ENCODE peak calls at places on chromosomes 11 and 22, in four cellular contexts. E is HCT116, T is K562, D is GM12878. L is an unnamed sample.

GRCh38 chr22:22462813-22463567 is 45.6 kb downstream of the ZNF280B start:
- DNase-seq in E (no peak), T (peak), D (no peak), L (no peak)

GRCh38 chr11:74157169-74157568 is 13.6 kb downstream of the C2CD3 start:
- DNase-seq in E (no peak), T (no peak), D (no peak), L (no peak)

GRCh38 chr11:69530278-69531070 is 49.0 kb downstream of the LINC01488 start:
- DNase-seq in E (no peak), T (no peak), D (no peak), L (no peak)

GRCh38 chr11:4044971-4045646 is 49.5 kb upstream of the RRM1 start:
- DNase-seq in E (no peak), T (no peak), D (no peak), L (no peak)

GRCh38 chr22:41939981-41940852 is 6.7 kb downstream of the CENPM start:
- DNase-seq in E (no peak), T (no peak), D (peak), L (no peak)

GRCh38 chr11:19606856-19607655 is 105.6 kb upstream of the NAV2 start:
- DNase-seq in E (no peak), T (no peak), D (no peak), L (no peak)

GRCh38 chr11:103736986-103737622 is 299.3 kb upstream of the DDI1 start:
- DNase-seq in E (no peak), T (no peak), D (no peak), L (no peak)

GRCh38 chr11:42770444-42771065 is 541.2 kb upstream of the API5 start:
- DNase-seq in E (no peak), T (peak), D (no peak), L (peak)

GRCh38 chr22:32745251-32745995 is 56.1 kb upstream of the TIMP3 start:
- DNase-seq in E (peak), T (no peak), D (no peak), L (peak)

GRCh38 chr11:75925785-75926164 is 110.8 kb downstream of the UVRAG start:
- DNase-seq in E (no peak), T (no peak), D (no peak), L (no peak)

GRCh38 chr11:35066783-35067476 is 72.0 kb upstream of the CD44 start:
- DNase-seq in E (no peak), T (no peak), D (no peak), L (no peak)

GRCh38 chr11:5204787-5205186 is 4.3 kb upstream of the OR51V1 start:
- DNase-seq in E (peak), T (peak), D (no peak), L (peak)

GRCh38 chr11:130979386-130979972 is 63.2 kb upstream of the SNX19 start:
- DNase-seq in E (no peak), T (no peak), D (no peak), L (no peak)

GRCh38 chr11:9002920-9003572 is 755 bp downstream of the NRIP3 start:
- DNase-seq in E (no peak), T (no peak), D (no peak), L (no peak)

GRCh38 chr11:70210051-70210501 is 7.0 kb downstream of the FADD start:
- DNase-seq in E (no peak), T (no peak), D (no peak), L (no peak)

GRCh38 chr11:36478700-36479329 is 31.3 kb downstream of the TRAF6 start:
- DNase-seq in E (peak), T (no peak), D (no peak), L (no peak)

GRCh38 chr22:30290679-30291333 is 1.5 kb upstream of the CASTOR1 start:
- DNase-seq in E (no peak), T (no peak), D (no peak), L (no peak)

GRCh38 chr11:35878736-35879135 is 65.1 kb upstream of the LDLRAD3 start:
- DNase-seq in E (no peak), T (no peak), D (no peak), L (no peak)

GRCh38 chr11:36953986-36954385 is 355.9 kb upstream of the RAG2 start:
- DNase-seq in E (no peak), T (no peak), D (no peak), L (no peak)

GRCh38 chr22:30940655-30941362 is 27.8 kb downstream of the MORC2 start:
- DNase-seq in E (no peak), T (no peak), D (no peak), L (no peak)

DNA sequence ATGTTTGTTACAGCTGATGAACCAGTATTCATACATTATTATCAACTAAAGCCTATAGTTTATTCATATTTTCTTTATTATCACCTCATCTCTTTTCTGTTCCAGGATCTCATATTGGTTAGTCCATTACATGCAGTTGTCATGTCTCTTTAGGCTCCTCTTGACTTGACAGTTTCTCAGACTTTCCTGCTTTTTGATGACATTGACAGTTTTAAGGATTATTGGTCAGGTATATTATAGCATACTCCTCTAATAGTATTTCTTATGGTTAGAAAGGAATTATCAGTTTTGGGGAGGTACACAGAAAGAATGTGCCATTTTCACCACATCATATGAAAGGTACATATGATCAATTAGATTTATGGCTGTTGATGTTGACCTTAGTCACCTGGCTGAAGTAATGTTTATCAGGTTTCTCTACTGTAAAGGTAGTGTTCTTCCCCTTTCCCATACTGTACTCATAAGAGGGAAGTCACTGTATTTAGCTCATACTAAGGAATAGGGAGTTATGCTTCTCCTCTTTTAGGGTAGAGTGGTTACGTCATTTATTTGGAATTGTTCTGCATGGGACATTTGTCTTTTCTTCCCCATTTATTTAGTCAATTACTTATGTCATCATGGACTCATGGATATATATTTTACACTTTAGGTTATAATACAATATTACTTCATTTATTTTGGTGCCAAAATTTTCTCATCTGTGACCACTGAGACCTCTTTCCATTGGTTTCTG is 9.4 kb upstream of the ANO3 start:
- DNase-seq in E (no peak), T (no peak), D (no peak), L (no peak)
- TF ChIP-seq EGR1 in E (no peak), T (no peak), D (no peak), L (no peak)

DNA sequence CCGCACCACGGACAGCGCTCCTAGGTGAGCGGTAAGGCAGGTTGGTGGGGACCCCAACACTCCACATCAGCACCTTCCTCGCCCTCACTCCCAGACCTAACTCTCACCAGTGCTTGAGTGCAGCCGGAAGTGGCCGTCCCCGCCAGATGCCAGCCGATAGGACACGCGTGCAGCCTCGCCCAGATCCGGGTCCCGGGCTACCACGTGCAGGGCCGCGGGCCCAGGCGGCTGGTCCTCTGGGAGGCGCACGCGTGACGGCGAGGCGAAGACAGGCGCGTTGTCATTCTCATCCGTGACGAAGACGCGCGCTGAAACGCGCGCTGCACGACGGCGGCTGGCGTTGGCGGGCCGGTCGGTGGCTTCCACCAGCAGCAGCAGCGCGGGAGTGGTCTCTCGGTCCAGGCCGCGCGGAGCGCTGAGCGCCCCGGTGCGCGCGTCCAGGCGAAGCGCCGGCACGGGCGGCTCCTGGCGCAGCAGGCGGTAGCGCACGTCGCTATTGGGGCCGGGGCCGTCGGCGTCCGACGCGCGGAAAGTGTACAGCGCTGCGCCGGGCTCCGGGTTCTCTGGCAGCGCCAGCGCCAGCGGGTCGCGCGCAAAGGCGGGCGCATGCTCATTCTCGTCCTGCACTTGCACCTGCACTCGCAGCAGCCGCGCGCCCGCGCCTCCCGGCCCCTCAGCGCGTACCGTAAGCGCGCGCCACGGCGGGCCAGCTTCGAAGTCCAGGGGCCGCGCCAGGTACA is 10.8 kb upstream of the TPP1 start:
- DNase-seq in E (no peak), T (no peak), D (no peak), L (no peak)
- TF ChIP-seq EGR1 in E (no peak), T (no peak), D (no peak), L (no peak)

GRCh38 chr11:56545531-56545930 is 2.5 kb upstream of the OR5M11 start:
- DNase-seq in E (no peak), T (no peak), D (no peak), L (no peak)

GRCh38 chr11:56543739-56544138 is 682 bp upstream of the OR5M11 start:
- DNase-seq in E (no peak), T (no peak), D (no peak), L (no peak)

GRCh38 chr11:56543157-56543556 is at the start of gene OR5M11:
- DNase-seq in E (no peak), T (no peak), D (no peak), L (no peak)
- TF ChIP-seq EGR1 in E (no peak), T (no peak), D (no peak), L (no peak)

GRCh38 chr11:126481303-126481680 is 125.8 kb downstream of the ST3GAL4 start:
- DNase-seq in E (no peak), T (no peak), D (no peak), L (no peak)
- TF ChIP-seq EGR1 in E (no peak), T (no peak), D (no peak), L (no peak)

GRCh38 chr11:12161137-12161536 is 50.7 kb downstream of the MICAL2 start:
- DNase-seq in E (no peak), T (no peak), D (no peak), L (no peak)

GRCh38 chr11:12160231-12160630 is 49.8 kb downstream of the MICAL2 start:
- DNase-seq in E (no peak), T (no peak), D (no peak), L (no peak)

GRCh38 chr11:12158926-12159325 is 48.5 kb downstream of the MICAL2 start:
- DNase-seq in E (no peak), T (no peak), D (no peak), L (no peak)

GRCh38 chr11:12160680-12161079 is 50.3 kb downstream of the MICAL2 start:
- DNase-seq in E (no peak), T (no peak), D (no peak), L (no peak)

GRCh38 chr11:12159351-12160099 is 49.1 kb downstream of the MICAL2 start:
- DNase-seq in E (no peak), T (no peak), D (no peak), L (no peak)
- TF ChIP-seq EGR1 in E (no peak), T (no peak), D (no peak), L (no peak)

GRCh38 chr11:123166095-123166559 is 28.9 kb downstream of the CLMP start:
- DNase-seq in E (no peak), T (no peak), D (no peak), L (peak)
- TF ChIP-seq EGR1 in E (no peak), T (no peak), D (no peak), L (no peak)

GRCh38 chr11:113896156-113896879 is 8.3 kb upstream of the HTR3B start:
- DNase-seq in E (peak), T (peak), D (no peak), L (no peak)
- TF ChIP-seq EGR1 in E (no peak), T (no peak), D (no peak), L (no peak)

DNA sequence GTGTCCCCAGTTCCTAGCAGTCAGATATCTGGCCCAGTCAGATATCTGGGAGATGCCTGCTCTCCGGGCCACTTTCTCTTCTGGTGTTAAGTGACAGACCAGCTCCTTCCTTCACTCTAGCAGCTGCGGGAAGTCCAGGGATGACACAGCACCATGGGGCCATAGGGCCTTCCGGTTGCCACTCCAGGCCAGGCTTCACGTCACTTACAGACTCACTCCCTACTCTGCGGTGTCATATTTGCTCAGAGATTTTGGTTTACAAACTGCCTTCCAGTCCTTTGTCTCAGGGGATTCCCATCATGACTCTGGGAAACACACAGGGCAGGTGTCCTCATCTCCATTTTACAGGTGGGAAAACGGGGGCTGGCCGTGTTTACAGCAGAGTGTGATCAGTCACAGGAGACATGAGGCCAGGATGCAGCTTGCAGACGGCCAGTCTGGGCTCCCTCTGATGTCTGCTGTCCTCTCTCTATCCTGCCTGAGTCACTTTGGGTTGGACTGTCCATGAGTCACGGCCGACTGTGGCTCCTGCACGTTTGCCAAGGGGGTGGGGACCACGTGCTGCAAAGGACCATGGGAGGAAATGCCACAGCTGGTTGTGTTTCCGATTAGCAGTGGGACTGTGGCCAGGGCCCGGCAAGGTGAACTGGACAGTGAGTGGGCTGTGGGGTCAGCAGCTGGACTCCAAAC is 8.2 kb upstream of the TBC1D22A start:
- DNase-seq in E (peak), T (peak), D (no peak), L (no peak)
- TF ChIP-seq EGR1 in E (no peak), T (peak), D (no peak), L (no peak)

L was measured in H1.